ENCODE peak calls at places on chromosome 1, in four cellular contexts. S is cardiac fibroblast, O is GM13976, H is NB4. M is an unnamed sample.

GRCh38 chr1:165364432-165365133 is 8.1 kb upstream of the LMX1A start:
- DNase-seq in S (no peak), O (no peak), H (no peak), M (no peak)

GRCh38 chr1:50430010-50430405 is 6.8 kb upstream of the DMRTA2 start:
- DNase-seq in S (no peak), O (no peak), H (no peak), M (no peak)

GRCh38 chr1:53543130-53543770 is 84.1 kb downstream of the DMRTB1 start:
- DNase-seq in S (no peak), O (no peak), H (no peak), M (no peak)

GRCh38 chr1:54542962-54543539 is 5.0 kb upstream of the ACOT11 start:
- DNase-seq in S (peak; percentile 27), O (no peak), H (peak; percentile 85), M (peak; percentile 75)

GRCh38 chr1:219459321-219460105 is 153.4 kb downstream of the ZC3H11B start:
- DNase-seq in S (no peak), O (no peak), H (no peak), M (no peak)

GRCh38 chr1:155463865-155464264 is 98.7 kb downstream of the ASH1L start:
- DNase-seq in S (peak; percentile 86), O (no peak), H (peak; percentile 54), M (no peak)

GRCh38 chr1:33247537-33247936 is 8.8 kb upstream of the ZNF362 start:
- DNase-seq in S (no peak), O (no peak), H (no peak), M (no peak)

GRCh38 chr1:100995196-100995983 is 30.2 kb downstream of the DPH5 start:
- DNase-seq in S (peak; percentile 14), O (no peak), H (no peak), M (no peak)

GRCh38 chr1:17893891-17894631 is 138.9 kb downstream of the ACTL8 start:
- DNase-seq in S (no peak), O (no peak), H (no peak), M (no peak)

GRCh38 chr1:241521718-241522117 is 2.2 kb upstream of the FH start:
- DNase-seq in S (no peak), O (no peak), H (no peak), M (no peak)

GRCh38 chr1:197144570-197145325 is 1.7 kb downstream of the ASPM start:
- DNase-seq in S (no peak), O (no peak), H (peak; percentile 8), M (peak; percentile 33)

GRCh38 chr1:178639326-178639725 is 85.7 kb upstream of the RALGPS2 start:
- DNase-seq in S (no peak), O (no peak), H (no peak), M (no peak)

GRCh38 chr1:33254536-33254935 is 1.8 kb upstream of the ZNF362 start:
- DNase-seq in S (no peak), O (no peak), H (no peak), M (no peak)

GRCh38 chr1:53138991-53139884 is 3.2 kb downstream of the SLC1A7 start:
- DNase-seq in S (no peak), O (no peak), H (no peak), M (no peak)

GRCh38 chr1:85321237-85321964 is 45.0 kb upstream of the BCL10 start:
- DNase-seq in S (peak; percentile 43), O (no peak), H (peak; percentile 63), M (peak; percentile 61)

GRCh38 chr1:11735854-11736745 is at the start of gene AGTRAP:
- DNase-seq in S (peak; percentile 95), O (peak; percentile 96), H (peak; percentile 96), M (peak; percentile 95)

GRCh38 chr1:85576256-85576641 is 4.3 kb upstream of the CCN1 start:
- DNase-seq in S (no peak), O (no peak), H (no peak), M (no peak)

GRCh38 chr1:25744636-25745425 is 55.2 kb upstream of the SELENON start:
- DNase-seq in S (no peak), O (no peak), H (no peak), M (no peak)

GRCh38 chr1:214003233-214003632 is 15.5 kb downstream of the PROX1 start:
- DNase-seq in S (no peak), O (no peak), H (no peak), M (peak; percentile 80)

GRCh38 chr1:208597571-208597970 is 353.4 kb upstream of the PLXNA2 start:
- DNase-seq in S (no peak), O (no peak), H (no peak), M (no peak)

GRCh38 chr1:160863422-160864131 is 890 bp upstream of the CD244 start:
- DNase-seq in S (no peak), O (no peak), H (peak; percentile 55), M (no peak)

GRCh38 chr1:244049969-244050834 is 881 bp upstream of the ZBTB18 start:
- DNase-seq in S (no peak), O (no peak), H (peak; percentile 48), M (peak; percentile 46)

GRCh38 chr1:173562813-173563212 is 40.1 kb downstream of the SLC9C2 start:
- DNase-seq in S (no peak), O (no peak), H (peak; percentile 14), M (no peak)

GRCh38 chr1:164559342-164560070 is 522 bp downstream of the PBX1 start:
- DNase-seq in S (peak; percentile 43), O (no peak), H (no peak), M (peak; percentile 44)

GRCh38 chr1:184753093-184753492 is 1.6 kb downstream of the EDEM3 start:
- DNase-seq in S (no peak), O (no peak), H (no peak), M (no peak)

GRCh38 chr1:184696403-184696802 is 58.3 kb downstream of the EDEM3 start:
- DNase-seq in S (no peak), O (no peak), H (no peak), M (no peak)

GRCh38 chr1:183180634-183181056 is 5.4 kb upstream of the LAMC2 start:
- DNase-seq in S (peak; percentile 90), O (peak; percentile 62), H (no peak), M (no peak)

GRCh38 chr1:207818971-207819451 is 67.2 kb downstream of the CD46 start:
- DNase-seq in S (peak; percentile 54), O (no peak), H (no peak), M (no peak)

GRCh38 chr1:17950728-17951127 is 156.9 kb upstream of the IGSF21 start:
- DNase-seq in S (no peak), O (no peak), H (no peak), M (no peak)

GRCh38 chr1:33099290-33100118 is 18.6 kb downstream of the AZIN2 start:
- DNase-seq in S (peak; percentile 99), O (peak; percentile 57), H (peak; percentile 98), M (peak; percentile 87)

M was measured in OCI-M1.